ENCODE peak calls at places on chromosome 18, in five cellular contexts. A is cardiac fibroblast; D is CD8-positive, alpha-beta T cell; R is IMR-90; G is GM06990. W is an unnamed sample.

GRCh38 chr18:78849458-78849857 is 130.2 kb upstream of the SALL3 start:
- DNase-seq in A (no peak), D (no peak), R (no peak), G (no peak), W (no peak)

GRCh38 chr18:9516437-9517064 is 41.2 kb downstream of the RALBP1 start:
- DNase-seq in A (peak), D (no peak), R (peak), G (no peak), W (peak)

GRCh38 chr18:23837591-23837990 is 148.3 kb downstream of the LAMA3 start:
- DNase-seq in A (peak), D (no peak), R (peak), G (no peak), W (peak)

GRCh38 chr18:21831413-21831831 is 90.8 kb downstream of the MIB1 start:
- DNase-seq in A (peak), D (no peak), R (peak), G (no peak), W (no peak)

GRCh38 chr18:25223899-25224607 is 127.9 kb downstream of the ZNF521 start:
- DNase-seq in A (no peak), D (no peak), R (no peak), G (no peak), W (no peak)

GRCh38 chr18:27667064-27667463 is 482.0 kb upstream of the CHST9 start:
- DNase-seq in A (no peak), D (no peak), R (no peak), G (no peak), W (no peak)

GRCh38 chr18:25425030-25425429 is 73.1 kb upstream of the ZNF521 start:
- DNase-seq in A (no peak), D (no peak), R (peak), G (no peak), W (no peak)

GRCh38 chr18:31098878-31099277 is 3.3 kb downstream of the DSC2 start:
- DNase-seq in A (no peak), D (no peak), R (no peak), G (no peak), W (no peak)

GRCh38 chr18:79246309-79247108 is 149.2 kb upstream of the NFATC1 start:
- DNase-seq in A (peak), D (peak), R (peak), G (peak), W (peak)

GRCh38 chr18:47882641-47883040 is 47.8 kb downstream of the SMAD2 start:
- DNase-seq in A (peak), D (no peak), R (peak), G (no peak), W (peak)

GRCh38 chr18:11494093-11494492 is 115.3 kb upstream of the SLC35G4 start:
- DNase-seq in A (peak), D (no peak), R (peak), G (no peak), W (peak)

GRCh38 chr18:63905361-63905760 is 2.4 kb upstream of the SERPINB10 start:
- DNase-seq in A (no peak), D (no peak), R (no peak), G (no peak), W (no peak)

GRCh38 chr18:36419913-36420531 is 122.5 kb downstream of the FHOD3 start:
- DNase-seq in A (no peak), D (no peak), R (peak), G (peak), W (peak)

DNA sequence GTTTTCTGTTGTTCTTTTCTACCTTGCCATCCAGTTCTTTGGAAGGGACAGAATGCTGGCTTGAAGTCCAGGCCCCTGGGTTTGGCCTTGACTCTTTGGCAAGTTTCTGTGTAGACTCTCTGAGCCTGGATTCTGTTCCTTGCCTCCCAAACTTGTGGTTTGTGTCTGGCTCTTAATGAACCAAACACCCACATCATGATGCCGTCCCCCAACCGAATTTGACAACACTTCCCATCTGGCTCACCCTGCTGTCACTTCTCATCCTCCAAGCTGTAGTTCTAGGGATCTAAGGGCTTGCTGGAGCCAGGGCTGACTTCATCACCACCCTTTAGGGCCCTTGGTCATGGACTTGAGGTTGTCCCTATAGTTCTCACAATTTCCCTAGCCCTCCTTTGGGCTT is 68.9 kb upstream of the CELF4 start:
- DNase-seq in A (no peak), D (no peak), R (no peak), G (no peak), W (no peak)
- H3K4me3 ChIP-seq in A (no peak), D (no peak), R (no peak), G (no peak), W (no peak)

DNA sequence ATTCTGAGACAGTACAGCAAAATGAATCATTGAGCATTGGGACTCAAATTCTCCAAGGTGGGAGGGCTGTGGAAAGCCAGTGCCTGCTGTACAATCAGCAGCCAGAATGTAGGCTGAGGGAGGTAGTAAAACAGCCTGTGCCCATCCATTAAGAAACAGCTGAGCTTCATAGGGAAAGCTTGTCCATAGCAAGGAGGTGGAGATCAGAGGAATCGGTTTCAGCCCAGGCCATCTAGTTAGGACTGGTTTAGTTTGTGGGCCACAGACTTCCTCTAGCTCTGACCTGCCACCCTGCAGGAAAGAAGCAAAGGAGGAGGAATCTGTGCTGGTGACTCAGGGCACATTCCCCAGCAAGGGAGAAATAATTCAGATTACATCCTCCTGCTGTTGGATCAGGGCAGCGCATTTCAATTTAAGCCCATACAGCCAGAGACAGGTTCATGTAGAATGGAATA is 333.4 kb downstream of the SETBP1 start:
- DNase-seq in A (peak), D (no peak), R (peak), G (no peak), W (peak)
- TF ChIP-seq CTCF in A (peak), D (no peak), R (peak), G (no peak), W (peak)

DNA sequence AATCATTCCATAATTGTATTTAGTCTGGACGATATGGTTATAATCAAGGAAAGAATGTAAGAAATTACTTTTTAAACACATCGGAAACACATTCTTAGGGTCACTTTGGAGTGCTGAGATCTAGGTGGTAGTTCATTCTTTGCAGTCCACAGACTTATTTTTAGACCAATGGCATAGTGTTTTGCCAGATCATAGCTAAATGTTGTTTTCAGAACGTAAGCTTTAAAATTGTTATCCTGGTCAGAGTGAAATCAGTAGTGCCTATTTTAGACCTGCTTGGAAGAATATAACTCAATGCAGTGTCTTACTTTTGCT is 4.3 kb downstream of the MYL12A start:
- DNase-seq in A (peak), D (no peak), R (peak), G (no peak), W (peak)
- H3K4me3 ChIP-seq in A (no peak), D (peak), R (peak), G (no peak), W (peak)

GRCh38 chr18:41767960-41768359 is 187.1 kb upstream of the PIK3C3 start:
- DNase-seq in A (peak), D (no peak), R (peak), G (no peak), W (peak)
- TF ChIP-seq CTCF in A (peak), D (no peak), R (peak), G (peak), W (peak)

GRCh38 chr18:2958819-2959298 is 54.1 kb downstream of the LPIN2 start:
- DNase-seq in A (peak), D (no peak), R (peak), G (no peak), W (peak)

GRCh38 chr18:2959341-2959740 is 53.6 kb downstream of the LPIN2 start:
- DNase-seq in A (no peak), D (no peak), R (no peak), G (no peak), W (no peak)

GRCh38 chr18:2953935-2954641 is 58.9 kb downstream of the LPIN2 start:
- DNase-seq in A (no peak), D (no peak), R (no peak), G (no peak), W (no peak)

GRCh38 chr18:2954869-2955645 is 57.9 kb downstream of the LPIN2 start:
- DNase-seq in A (no peak), D (no peak), R (no peak), G (no peak), W (no peak)

GRCh38 chr18:2955966-2956521 is 56.9 kb downstream of the LPIN2 start:
- DNase-seq in A (peak), D (peak), R (no peak), G (no peak), W (peak)
- H3K4me3 ChIP-seq in A (no peak), D (peak), R (no peak), G (no peak), W (no peak)

GRCh38 chr18:3596324-3597158 is 146.6 kb downstream of the TGIF1 start:
- DNase-seq in A (peak), D (peak), R (peak), G (peak), W (peak)
- TF ChIP-seq CTCF in A (peak), D (no peak), R (no peak), G (peak), W (peak)

W was measured in fibroblast of pulmonary artery.